ENCODE peak calls at places on chromosomes 7 and 10, in nine cellular contexts. B is tibial nerve, G is fibroblast of pulmonary artery, K is AG09309, C is osteocyte, R is transverse colon, A is adrenal gland, T is WTC11, Y is coronary artery. E is an unnamed sample.

GRCh38 chr7:155810607-155811559 is 1.4 kb downstream of the SHH start:
- DNase-seq in B (no peak), G (no peak), K (no peak), C (no peak), R (no peak), A (no peak), T (no peak), Y (no peak), E (no peak)

GRCh38 chr7:91503934-91504575 is 239.8 kb downstream of the FZD1 start:
- DNase-seq in B (no peak), G (peak; percentile 50), K (no peak), C (no peak), R (no peak), A (no peak), T (no peak), Y (no peak), E (no peak)

GRCh38 chr10:87503892-87504291 is 801 bp upstream of the MINPP1 start:
- DNase-seq in B (no peak), G (peak; percentile 18), K (no peak), C (no peak), R (no peak), A (no peak), T (no peak), Y (no peak), E (no peak)

GRCh38 chr10:96595741-96596140 is 8.9 kb upstream of the TM9SF3 start:
- DNase-seq in B (no peak), G (no peak), K (no peak), C (no peak), R (no peak), A (no peak), T (no peak), Y (no peak), E (no peak)

GRCh38 chr10:130867446-130868194 is 443.9 kb downstream of the TCERG1L start:
- DNase-seq in B (no peak), G (no peak), K (no peak), C (peak; percentile 76), R (no peak), A (no peak), T (no peak), Y (no peak), E (no peak)

GRCh38 chr7:40299097-40299496 is 164.3 kb downstream of the SUGCT start:
- DNase-seq in B (no peak), G (peak; percentile 87), K (peak; percentile 84), C (no peak), R (no peak), A (no peak), T (no peak), Y (no peak), E (no peak)

GRCh38 chr7:155267436-155267835 is 30.2 kb upstream of the INSIG1 start:
- DNase-seq in B (no peak), G (no peak), K (no peak), C (no peak), R (no peak), A (no peak), T (no peak), Y (no peak), E (no peak)

GRCh38 chr7:151107882-151108281 is 21.6 kb downstream of the AGAP3 start:
- DNase-seq in B (no peak), G (no peak), K (no peak), C (no peak), R (no peak), A (no peak), T (no peak), Y (no peak), E (no peak)

GRCh38 chr7:47428052-47428779 is 153.7 kb downstream of the TNS3 start:
- DNase-seq in B (no peak), G (no peak), K (no peak), C (no peak), R (no peak), A (no peak), T (no peak), Y (peak; percentile 50), E (no peak)

GRCh38 chr7:117066668-117067067 is 113.4 kb downstream of the ST7 start:
- DNase-seq in B (no peak), G (no peak), K (peak; percentile 1), C (no peak), R (no peak), A (no peak), T (no peak), Y (no peak), E (no peak)

GRCh38 chr7:142906643-142907042 is 21.1 kb upstream of the TRPV6 start:
- DNase-seq in B (no peak), G (no peak), K (no peak), C (no peak), R (no peak), A (no peak), T (no peak), Y (peak; percentile 9), E (no peak)

GRCh38 chr10:17418249-17418648 is 36.1 kb downstream of the ST8SIA6 start:
- DNase-seq in B (no peak), G (peak; percentile 21), K (no peak), C (no peak), R (no peak), A (no peak), T (no peak), Y (no peak), E (no peak)

GRCh38 chr7:158868754-158869410 is 12.5 kb downstream of the DYNC2I1 start:
- DNase-seq in B (no peak), G (no peak), K (no peak), C (no peak), R (no peak), A (no peak), T (no peak), Y (peak; percentile 49), E (no peak)

GRCh38 chr10:62903828-62904227 is 87.7 kb upstream of the EGR2 start:
- DNase-seq in B (no peak), G (peak; percentile 98), K (no peak), C (no peak), R (no peak), A (peak; percentile 20), T (no peak), Y (no peak), E (no peak)

GRCh38 chr10:79385804-79386531 is 38.7 kb downstream of the PPIF start:
- DNase-seq in B (peak; percentile 11), G (no peak), K (no peak), C (peak; percentile 84), R (no peak), A (no peak), T (peak; percentile 68), Y (peak; percentile 66), E (peak; percentile 12)

GRCh38 chr10:99374526-99374925 is 45.4 kb downstream of the CNNM1 start:
- DNase-seq in B (no peak), G (peak; percentile 16), K (no peak), C (no peak), R (no peak), A (no peak), T (no peak), Y (no peak), E (no peak)

GRCh38 chr10:95290801-95291633 is at the start of gene PDLIM1:
- DNase-seq in B (no peak), G (peak; percentile 68), K (no peak), C (peak; percentile 86), R (peak; percentile 89), A (peak; percentile 65), T (peak; percentile 71), Y (peak; percentile 87), E (peak; percentile 30)

GRCh38 chr10:123748711-123749110 is 82.6 kb downstream of the GPR26 start:
- DNase-seq in B (no peak), G (no peak), K (no peak), C (no peak), R (no peak), A (no peak), T (no peak), Y (no peak), E (no peak)

GRCh38 chr10:13453896-13454295 is 74.9 kb downstream of the BEND7 start:
- DNase-seq in B (no peak), G (no peak), K (no peak), C (no peak), R (no peak), A (no peak), T (no peak), Y (no peak), E (no peak)

GRCh38 chr7:28937103-28937502 is 21.0 kb downstream of the TRIL start:
- DNase-seq in B (no peak), G (no peak), K (no peak), C (no peak), R (no peak), A (no peak), T (no peak), Y (no peak), E (no peak)
- TF ChIP-seq CTCF in B (no peak), G (no peak), K (no peak), C (no peak), R (no peak), A (no peak), T (no peak), Y (no peak), E (no peak)

GRCh38 chr10:84534168-84534567 is 205.8 kb downstream of the CCSER2 start:
- DNase-seq in B (no peak), G (no peak), K (no peak), C (no peak), R (no peak), A (no peak), T (peak; percentile 24), Y (no peak), E (no peak)
- TF ChIP-seq CTCF in B (no peak), G (peak; percentile 23), K (peak; percentile 27), C (peak; percentile 8), R (peak; percentile 5), A (no peak), T (no peak), Y (no peak), E (no peak)

DNA sequence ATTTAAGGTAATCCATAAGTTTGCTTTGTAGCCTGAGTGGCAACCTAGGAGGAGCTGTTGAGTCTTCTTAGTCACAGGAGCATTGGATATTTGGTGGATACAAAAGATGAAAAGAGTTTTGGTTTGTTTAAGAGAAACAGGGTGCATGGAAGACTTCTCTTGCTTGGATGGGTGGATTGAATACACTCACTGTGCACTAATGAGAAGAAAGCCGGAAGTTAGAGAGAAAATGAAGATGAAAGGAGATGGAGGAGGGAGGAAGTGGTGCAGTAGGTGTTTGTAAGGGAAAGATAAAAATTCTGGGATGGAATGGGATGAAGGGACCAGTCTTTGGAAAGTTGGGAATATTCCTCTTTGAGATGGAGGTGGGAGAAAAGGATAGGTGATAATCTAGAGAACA is 7.7 kb downstream of the MDFIC start:
- DNase-seq in B (no peak), G (no peak), K (no peak), C (no peak), R (no peak), A (no peak), T (no peak), Y (no peak), E (no peak)
- TF ChIP-seq CTCF in B (no peak), G (peak; percentile 1), K (no peak), C (no peak), R (no peak), A (no peak), T (no peak), Y (no peak), E (no peak)

GRCh38 chr7:104161244-104161643 is 46.6 kb downstream of the ORC5 start:
- DNase-seq in B (no peak), G (no peak), K (no peak), C (no peak), R (no peak), A (peak; percentile 45), T (no peak), Y (no peak), E (no peak)

GRCh38 chr7:104156842-104157277 is 51.0 kb downstream of the ORC5 start:
- DNase-seq in B (no peak), G (peak; percentile 59), K (no peak), C (no peak), R (no peak), A (no peak), T (no peak), Y (no peak), E (no peak)

GRCh38 chr7:104162081-104162480 is 45.7 kb downstream of the ORC5 start:
- DNase-seq in B (no peak), G (no peak), K (no peak), C (no peak), R (no peak), A (no peak), T (no peak), Y (no peak), E (no peak)

GRCh38 chr7:104160375-104160774 is 47.4 kb downstream of the ORC5 start:
- DNase-seq in B (no peak), G (peak; percentile 56), K (no peak), C (no peak), R (no peak), A (no peak), T (no peak), Y (no peak), E (no peak)
- TF ChIP-seq CTCF in B (peak; percentile 62), G (peak; percentile 35), K (no peak), C (peak; percentile 65), R (peak; percentile 21), A (peak; percentile 54), T (no peak), Y (peak; percentile 35), E (peak; percentile 33)